ENCODE peak calls at places on chromosomes 5 and 9, in nine cellular contexts. M is HCT116, W is right lobe of liver, B is tibial artery, D is adrenal gland, X is lower lobe of right lung, R is left ventricle myocardium inferior, C is fibroblast of the aortic adventitia, O is bronchial epithelial cell. Q is an unnamed sample.

GRCh38 chr5:62046191-62046590 is 259.8 kb upstream of the KIF2A start:
- DNase-seq in M (no peak), W (no peak), B (no peak), D (no peak), X (no peak), R (no peak), C (no peak), O (no peak), Q (no peak)

GRCh38 chr5:150505816-150506215 is 2.1 kb upstream of the NDST1 start:
- DNase-seq in M (no peak), W (no peak), B (no peak), D (no peak), X (no peak), R (no peak), C (no peak), O (no peak), Q (no peak)

GRCh38 chr5:50325237-50325832 is 115.8 kb downstream of the EMB start:
- DNase-seq in M (peak; percentile 32), W (no peak), B (no peak), D (no peak), X (no peak), R (no peak), C (peak; percentile 59), O (peak; percentile 39), Q (peak; percentile 26)

GRCh38 chr5:170638051-170638450 is 134.2 kb downstream of the KCNIP1 start:
- DNase-seq in M (no peak), W (no peak), B (peak; percentile 23), D (no peak), X (no peak), R (no peak), C (no peak), O (no peak), Q (no peak)

GRCh38 chr5:77218263-77218662 is 7.8 kb downstream of the PDE8B start:
- DNase-seq in M (no peak), W (no peak), B (no peak), D (no peak), X (no peak), R (no peak), C (no peak), O (no peak), Q (no peak)

GRCh38 chr9:89523948-89524347 is 26.0 kb upstream of the SEMA4D start:
- DNase-seq in M (no peak), W (no peak), B (peak; percentile 20), D (no peak), X (no peak), R (no peak), C (no peak), O (no peak), Q (peak; percentile 5)

GRCh38 chr9:121494192-121494591 is 5.5 kb downstream of the GGTA1 start:
- DNase-seq in M (no peak), W (no peak), B (no peak), D (no peak), X (no peak), R (no peak), C (no peak), O (no peak), Q (no peak)

GRCh38 chr5:134649163-134649916 is 755 bp downstream of the SEC24A start:
- DNase-seq in M (no peak), W (peak; percentile 68), B (no peak), D (peak; percentile 44), X (peak; percentile 61), R (no peak), C (peak; percentile 13), O (peak; percentile 12), Q (peak; percentile 42)

GRCh38 chr5:39337516-39337915 is 26.8 kb downstream of the C9 start:
- DNase-seq in M (no peak), W (no peak), B (no peak), D (no peak), X (no peak), R (no peak), C (no peak), O (no peak), Q (no peak)

GRCh38 chr9:106560540-106560939 is 302.4 kb upstream of the ZNF462 start:
- DNase-seq in M (no peak), W (no peak), B (no peak), D (no peak), X (no peak), R (no peak), C (no peak), O (no peak), Q (no peak)

GRCh38 chr5:138180183-138180782 is 1.4 kb downstream of the KIF20A start:
- DNase-seq in M (peak; percentile 52), W (no peak), B (no peak), D (no peak), X (no peak), R (no peak), C (peak; percentile 61), O (peak; percentile 84), Q (peak; percentile 63)

GRCh38 chr5:72355706-72356299 is 35.6 kb downstream of the PTCD2 start:
- DNase-seq in M (no peak), W (no peak), B (peak; percentile 69), D (peak; percentile 22), X (no peak), R (peak; percentile 23), C (peak; percentile 42), O (peak; percentile 39), Q (no peak)

GRCh38 chr9:105132576-105132975 is 111.9 kb upstream of the SLC44A1 start:
- DNase-seq in M (peak; percentile 33), W (no peak), B (no peak), D (peak; percentile 69), X (no peak), R (no peak), C (peak; percentile 47), O (no peak), Q (peak; percentile 70)

GRCh38 chr5:54556136-54556535 is 38.6 kb downstream of the SNX18 start:
- DNase-seq in M (no peak), W (no peak), B (no peak), D (no peak), X (no peak), R (no peak), C (peak; percentile 19), O (no peak), Q (no peak)

GRCh38 chr9:87564111-87564510 is 66.4 kb downstream of the DAPK1 start:
- DNase-seq in M (no peak), W (no peak), B (no peak), D (no peak), X (no peak), R (no peak), C (peak; percentile 44), O (no peak), Q (no peak)

GRCh38 chr5:126939887-126940286 is 90.5 kb downstream of the MARCHF3 start:
- DNase-seq in M (no peak), W (no peak), B (no peak), D (no peak), X (no peak), R (no peak), C (no peak), O (no peak), Q (no peak)

DNA sequence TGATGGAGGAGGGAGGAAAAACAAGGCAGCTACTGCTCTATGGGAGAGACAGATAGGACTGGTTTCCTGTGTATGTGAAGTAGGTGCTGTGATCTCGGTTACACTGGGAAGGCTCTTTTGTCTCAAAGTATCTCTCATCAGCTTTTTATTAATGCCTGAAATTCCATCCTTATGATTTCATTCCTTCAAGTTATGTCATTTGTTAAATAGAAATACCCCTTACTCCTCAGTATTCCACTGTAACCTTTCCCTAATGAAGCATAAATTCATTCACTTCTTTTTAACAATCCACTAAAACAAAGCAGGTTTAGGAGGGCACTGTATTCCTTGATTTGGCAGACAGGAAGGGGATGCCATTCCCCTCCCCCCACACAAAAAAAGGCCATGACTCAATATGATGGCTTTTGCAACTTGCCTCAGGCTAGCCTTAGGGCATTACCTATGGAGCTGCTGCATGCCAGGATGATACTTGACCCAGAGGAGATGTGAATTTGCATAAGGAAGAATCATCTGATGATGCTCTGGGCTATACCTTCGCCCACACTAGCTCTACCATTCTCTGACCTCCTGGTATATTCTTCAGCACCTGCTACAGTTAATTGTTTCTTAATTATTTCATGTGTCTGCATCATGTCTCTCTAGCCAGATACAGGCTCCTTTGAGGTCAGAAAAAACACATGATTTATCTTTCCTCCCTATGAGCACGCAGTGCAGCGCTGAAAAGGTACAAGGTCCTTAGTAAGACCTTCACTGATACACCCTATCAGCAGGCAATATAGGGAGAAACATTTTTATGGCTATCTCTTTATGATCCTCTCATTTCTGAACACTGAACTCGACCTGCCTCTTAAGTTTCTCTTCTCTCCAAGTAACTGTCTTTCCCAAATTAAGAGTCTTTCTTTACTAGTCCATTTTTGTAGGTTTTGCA is 26.3 kb downstream of the NR3C1 start:
- DNase-seq in M (peak; percentile 7), W (no peak), B (no peak), D (no peak), X (no peak), R (no peak), C (peak; percentile 51), O (peak; percentile 63), Q (no peak)
- H3K4me3 ChIP-seq in M (no peak overlapping the region), W (no peak overlapping the region), B (no peak overlapping the region), D (no peak overlapping the region), X (no peak overlapping the region), R (no peak overlapping the region), C (no peak overlapping the region), O (no peak overlapping the region), Q (no peak overlapping the region)

GRCh38 chr5:56523779-56524178 is 290.6 kb upstream of the ANKRD55 start:
- DNase-seq in M (no peak), W (no peak), B (no peak), D (no peak), X (no peak), R (no peak), C (no peak), O (peak; percentile 27), Q (peak; percentile 45)
- TF ChIP-seq CTCF in M (no peak), W (no peak), B (no peak), D (no peak), X (no peak), R (no peak), C (no peak), O (no peak), Q (no peak)

DNA sequence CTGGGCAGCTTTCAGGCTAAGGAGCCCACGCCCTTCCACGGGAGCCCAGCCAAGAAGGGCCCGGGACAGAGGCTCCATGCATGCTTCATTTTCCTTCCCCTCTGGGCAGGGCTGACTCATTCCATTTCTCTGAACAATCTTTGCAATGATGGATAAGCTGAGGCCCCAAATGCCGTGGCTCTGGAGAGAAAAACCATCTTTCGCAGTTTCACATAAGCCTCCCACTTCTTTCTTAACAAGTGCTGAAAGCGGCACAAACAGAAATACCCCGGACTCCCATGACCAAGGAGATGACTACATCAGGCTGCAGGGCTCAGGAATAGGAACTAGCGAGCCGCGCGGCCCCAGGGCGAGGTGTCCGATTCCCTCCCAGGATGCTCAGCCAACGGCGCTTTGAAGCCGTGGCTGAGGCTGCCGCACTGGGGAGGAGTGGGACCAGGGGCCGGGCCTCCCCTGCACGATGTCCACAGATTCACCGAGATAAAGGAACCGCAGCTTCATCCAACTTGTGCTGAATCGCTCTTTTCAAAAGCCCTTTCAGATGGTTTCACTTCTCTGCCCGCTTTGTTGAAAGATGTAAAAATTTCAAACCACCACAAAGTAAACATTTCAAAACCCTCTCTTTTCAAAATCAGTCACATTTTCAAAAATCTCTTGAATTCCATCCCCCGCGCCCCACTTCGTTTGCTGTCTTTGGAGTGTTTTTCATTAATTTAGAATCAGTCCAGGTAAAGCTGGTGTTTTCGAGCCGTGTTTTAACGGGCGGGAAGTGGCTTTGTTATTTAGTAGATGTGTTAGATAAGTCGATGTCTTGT is 96.6 kb upstream of the LMX1B start:
- DNase-seq in M (peak; percentile 6), W (no peak), B (peak; percentile 76), D (peak; percentile 37), X (peak; percentile 80), R (peak; percentile 73), C (peak; percentile 91), O (peak; percentile 78), Q (peak; percentile 75)
- H3K4me3 ChIP-seq in M (peak overlapping the region; percentile 53), W (peak overlapping the region; percentile 8), B (peak overlapping the region; percentile 36), D (peak overlapping the region; percentile 41), X (peak overlapping the region; percentile 50), R (peak overlapping the region; percentile 57), C (peak overlapping the region; percentile 66), O (no peak overlapping the region), Q (peak overlapping the region; percentile 50)

GRCh38 chr5:9375756-9376155 is 170.1 kb downstream of the SEMA5A start:
- DNase-seq in M (no peak), W (no peak), B (no peak), D (no peak), X (no peak), R (no peak), C (peak; percentile 62), O (no peak), Q (no peak)
- TF ChIP-seq CTCF in M (no peak), W (no peak), B (no peak), D (no peak), X (no peak), R (no peak), C (no peak), O (no peak), Q (no peak)

Q was measured in fibroblast of villous mesenchyme.